ENCODE peak calls at places on chromosomes 11 and 22, in nine cellular contexts. K is spleen, T is thyroid gland, G is kidney, X is H1, J is RWPE1, U is AG04450, W is astrocyte of the spinal cord, M is epithelial cell of proximal tubule. H is an unnamed sample.

GRCh38 chr11:44909557-44909956 is 41.1 kb downstream of the TP53I11 start:
- DNase-seq in K (no peak), T (no peak), G (no peak), X (no peak), J (no peak), U (no peak), W (no peak), M (no peak), H (no peak)

GRCh38 chr11:33724644-33725035 is 11.6 kb downstream of the CD59 start:
- DNase-seq in K (no peak), T (peak), G (no peak), X (no peak), J (no peak), U (no peak), W (no peak), M (peak), H (no peak)

GRCh38 chr11:38476808-38477565 is 1879.0 kb upstream of the RAG2 start:
- DNase-seq in K (no peak), T (no peak), G (no peak), X (no peak), J (no peak), U (no peak), W (no peak), M (no peak), H (no peak)

GRCh38 chr11:61787928-61788491 is 4.4 kb downstream of the TMEM258 start:
- DNase-seq in K (no peak), T (no peak), G (peak), X (peak), J (no peak), U (peak), W (peak), M (peak), H (no peak)

GRCh38 chr11:118930152-118930712 is 4.5 kb upstream of the BCL9L start:
- DNase-seq in K (peak), T (peak), G (peak), X (peak), J (peak), U (no peak), W (peak), M (no peak), H (peak)

GRCh38 chr11:94130589-94131362 is 2.1 kb downstream of the PANX1 start:
- DNase-seq in K (no peak), T (no peak), G (no peak), X (no peak), J (peak), U (no peak), W (peak), M (no peak), H (no peak)

GRCh38 chr11:19713221-19714092 is 820 bp downstream of the NAV2 start:
- DNase-seq in K (peak), T (no peak), G (peak), X (peak), J (no peak), U (no peak), W (peak), M (no peak), H (no peak)

GRCh38 chr11:61254403-61255025 is 13.5 kb downstream of the PGA5 start:
- DNase-seq in K (peak), T (peak), G (no peak), X (peak), J (peak), U (peak), W (peak), M (no peak), H (peak)

GRCh38 chr22:45565171-45565570 is 62.5 kb downstream of the FBLN1 start:
- DNase-seq in K (no peak), T (no peak), G (peak), X (no peak), J (no peak), U (no peak), W (no peak), M (no peak), H (no peak)

GRCh38 chr22:29330753-29331152 is 15.3 kb upstream of the RASL10A start:
- DNase-seq in K (no peak), T (no peak), G (peak), X (no peak), J (no peak), U (no peak), W (peak), M (no peak), H (no peak)

GRCh38 chr11:118883368-118884071 is at the start of gene CXCR5:
- DNase-seq in K (peak), T (no peak), G (no peak), X (no peak), J (no peak), U (no peak), W (peak), M (no peak), H (no peak)

GRCh38 chr11:119709638-119710346 is 19.2 kb downstream of the NECTIN1 start:
- DNase-seq in K (peak), T (no peak), G (no peak), X (no peak), J (no peak), U (peak), W (peak), M (no peak), H (peak)

GRCh38 chr11:83191986-83192385 is 1.5 kb upstream of the ANKRD42 start:
- DNase-seq in K (no peak), T (no peak), G (no peak), X (no peak), J (no peak), U (no peak), W (no peak), M (no peak), H (no peak)

GRCh38 chr11:50080256-50080655 is 47.6 kb downstream of the OR4C45 start:
- DNase-seq in K (no peak), T (no peak), G (no peak), X (no peak), J (no peak), U (no peak), W (no peak), M (no peak), H (no peak)

GRCh38 chr11:6612816-6613136 is 760 bp upstream of the TAF10 start:
- DNase-seq in K (peak), T (peak), G (peak), X (peak), J (no peak), U (no peak), W (no peak), M (no peak), H (no peak)

GRCh38 chr11:82738116-82738515 is 4.5 kb upstream of the FAM181B start:
- DNase-seq in K (no peak), T (no peak), G (no peak), X (no peak), J (no peak), U (no peak), W (no peak), M (no peak), H (no peak)

GRCh38 chr22:46976130-46976529 is 213.7 kb downstream of the TBC1D22A start:
- DNase-seq in K (no peak), T (no peak), G (no peak), X (no peak), J (no peak), U (no peak), W (no peak), M (no peak), H (no peak)

GRCh38 chr22:36286096-36286957 is 33.4 kb downstream of the APOL1 start:
- DNase-seq in K (peak), T (peak), G (peak), X (peak), J (peak), U (peak), W (peak), M (no peak), H (no peak)

GRCh38 chr11:75523811-75524401 is 1.8 kb downstream of the GDPD5 start:
- DNase-seq in K (no peak), T (no peak), G (no peak), X (no peak), J (no peak), U (no peak), W (no peak), M (no peak), H (no peak)

GRCh38 chr11:46252373-46252914 is 25.0 kb upstream of the CREB3L1 start:
- DNase-seq in K (no peak), T (no peak), G (no peak), X (no peak), J (no peak), U (no peak), W (no peak), M (no peak), H (no peak)

GRCh38 chr11:80315263-80315662 is 874.4 kb upstream of the TENM4 start:
- DNase-seq in K (no peak), T (no peak), G (no peak), X (no peak), J (peak), U (no peak), W (no peak), M (no peak), H (no peak)

GRCh38 chr11:62505784-62506145 is 40.8 kb downstream of the AHNAK start:
- DNase-seq in K (no peak), T (no peak), G (peak), X (no peak), J (no peak), U (no peak), W (no peak), M (no peak), H (no peak)

GRCh38 chr22:40679249-40679963 is at the start of gene MCHR1:
- DNase-seq in K (no peak), T (peak), G (peak), X (no peak), J (no peak), U (no peak), W (no peak), M (no peak), H (no peak)
- TF ChIP-seq CTCF in K (no peak), T (no peak), G (no peak), X (no peak), J (no peak), U (no peak), W (no peak), M (no peak), H (no peak)

DNA sequence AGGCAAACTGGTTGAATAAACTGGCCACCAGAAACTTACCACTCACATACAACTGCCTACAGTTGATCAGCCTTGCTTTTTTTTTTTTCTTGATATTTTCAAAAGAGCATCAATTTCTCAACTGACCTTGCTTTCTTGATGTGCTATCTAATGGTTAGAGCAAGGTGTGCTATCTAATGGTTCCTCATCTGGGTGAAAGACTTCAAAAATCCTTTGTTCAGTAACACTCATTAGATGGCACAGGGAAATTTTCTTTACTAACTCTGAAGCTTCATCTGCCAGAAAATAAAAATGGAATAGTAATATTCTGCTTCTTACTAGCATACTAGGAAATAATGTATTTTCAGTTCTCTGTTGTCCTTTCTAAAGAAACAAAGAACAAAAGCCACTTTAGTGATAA is 51.2 kb upstream of the RAPSN start:
- DNase-seq in K (no peak), T (no peak), G (no peak), X (no peak), J (no peak), U (no peak), W (no peak), M (no peak), H (no peak)
- TF ChIP-seq CTCF in K (no peak), T (no peak), G (no peak), X (no peak), J (no peak), U (no peak), W (no peak), M (no peak), H (no peak)

GRCh38 chr11:2691991-2692841 is 7.6 kb downstream of the KCNQ1OT1 start:
- DNase-seq in K (peak), T (peak), G (peak), X (no peak), J (peak), U (no peak), W (no peak), M (no peak), H (no peak)
- TF ChIP-seq CTCF in K (no peak), T (no peak), G (peak), X (peak), J (no peak), U (peak), W (peak), M (peak), H (peak)

DNA sequence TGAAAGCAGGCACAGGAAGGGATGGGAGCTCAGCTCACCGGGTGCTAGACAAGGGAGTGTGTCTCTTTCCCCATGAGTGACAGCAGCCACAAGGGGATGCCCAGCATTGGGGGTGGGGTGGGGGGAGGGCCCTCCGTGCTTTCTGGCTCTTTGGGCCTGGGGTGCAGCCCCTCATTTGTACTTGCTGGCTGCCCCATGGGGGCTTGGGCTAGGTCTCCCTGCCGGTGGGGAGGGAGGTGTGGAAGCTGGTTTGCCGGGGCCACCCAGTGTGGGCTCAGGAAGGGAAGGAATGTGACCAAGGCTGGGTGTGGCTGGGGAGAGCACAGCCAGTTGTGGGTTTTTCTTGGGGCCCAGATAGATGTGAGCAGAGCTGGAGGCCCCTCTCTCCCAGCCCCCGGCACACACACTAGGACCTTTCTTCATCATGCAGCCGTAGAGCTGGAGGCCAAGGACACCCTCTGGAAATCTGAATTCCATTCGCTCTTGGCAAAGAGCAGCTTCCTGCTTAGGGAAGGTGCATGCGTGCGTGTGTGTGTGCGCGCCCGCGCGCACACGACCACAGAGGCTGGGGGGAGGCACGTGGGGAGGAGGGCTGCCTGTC is 25.8 kb downstream of the KCNQ1OT1 start:
- DNase-seq in K (peak), T (no peak), G (peak), X (no peak), J (no peak), U (no peak), W (no peak), M (no peak), H (no peak)
- TF ChIP-seq CTCF in K (no peak), T (no peak), G (no peak), X (no peak), J (no peak), U (no peak), W (no peak), M (no peak), H (no peak)

GRCh38 chr11:110173775-110174644 is 80.8 kb downstream of the ZC3H12C start:
- DNase-seq in K (peak), T (peak), G (no peak), X (peak), J (peak), U (no peak), W (peak), M (no peak), H (peak)
- TF ChIP-seq CTCF in K (peak), T (peak), G (peak), X (peak), J (peak), U (peak), W (peak), M (peak), H (peak)

DNA sequence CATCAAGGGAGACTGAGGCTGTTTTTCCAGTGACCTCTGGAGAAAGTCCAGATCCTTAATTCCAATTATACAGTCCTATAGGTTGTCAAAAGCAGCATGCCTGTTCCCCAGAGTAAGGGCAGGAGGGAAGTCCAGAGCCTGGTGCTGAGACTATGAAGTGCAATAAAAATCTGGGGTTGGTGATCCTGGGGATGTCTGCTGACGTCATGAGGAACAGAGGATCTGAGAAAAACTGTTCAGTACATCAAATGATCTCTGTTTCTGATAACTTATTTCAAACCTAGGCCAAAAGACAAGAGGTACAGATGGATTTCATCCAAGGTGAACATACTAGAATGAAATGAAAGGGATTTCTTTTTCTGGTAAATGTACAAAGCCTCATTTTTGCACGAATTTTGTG is 12.1 kb downstream of the OR5W2 start:
- DNase-seq in K (no peak), T (no peak), G (no peak), X (no peak), J (no peak), U (no peak), W (no peak), M (no peak), H (no peak)
- TF ChIP-seq CTCF in K (no peak), T (no peak), G (no peak), X (no peak), J (no peak), U (no peak), W (no peak), M (no peak), H (no peak)

GRCh38 chr22:30497466-30498150 is 7.9 kb downstream of the SEC14L4 start:
- DNase-seq in K (no peak), T (no peak), G (no peak), X (no peak), J (no peak), U (no peak), W (no peak), M (no peak), H (no peak)
- TF ChIP-seq CTCF in K (no peak), T (no peak), G (no peak), X (no peak), J (no peak), U (no peak), W (no peak), M (no peak), H (no peak)

GRCh38 chr22:22401381-22401780 is 107.2 kb downstream of the ZNF280B start:
- DNase-seq in K (no peak), T (no peak), G (no peak), X (no peak), J (no peak), U (no peak), W (no peak), M (no peak), H (no peak)

GRCh38 chr22:22398530-22399327 is 109.8 kb downstream of the ZNF280B start:
- DNase-seq in K (no peak), T (no peak), G (no peak), X (no peak), J (no peak), U (no peak), W (no peak), M (no peak), H (no peak)

GRCh38 chr22:22397875-22398524 is 110.5 kb downstream of the ZNF280B start:
- DNase-seq in K (no peak), T (no peak), G (no peak), X (no peak), J (no peak), U (no peak), W (no peak), M (no peak), H (no peak)

GRCh38 chr22:22400964-22401363 is 107.6 kb downstream of the ZNF280B start:
- DNase-seq in K (no peak), T (no peak), G (no peak), X (no peak), J (no peak), U (no peak), W (no peak), M (no peak), H (no peak)

GRCh38 chr22:22400099-22400498 is 108.4 kb downstream of the ZNF280B start:
- DNase-seq in K (no peak), T (no peak), G (no peak), X (no peak), J (no peak), U (no peak), W (no peak), M (no peak), H (no peak)
- TF ChIP-seq CTCF in K (no peak), T (no peak), G (no peak), X (no peak), J (no peak), U (no peak), W (no peak), M (no peak), H (peak)

GRCh38 chr11:122192634-122193245 is 76.7 kb upstream of the BLID start:
- DNase-seq in K (no peak), T (no peak), G (no peak), X (no peak), J (no peak), U (no peak), W (peak), M (no peak), H (no peak)

GRCh38 chr11:122186439-122187080 is 70.5 kb upstream of the BLID start:
- DNase-seq in K (no peak), T (no peak), G (no peak), X (no peak), J (peak), U (peak), W (peak), M (peak), H (no peak)

GRCh38 chr11:122187373-122188165 is 71.6 kb upstream of the BLID start:
- DNase-seq in K (no peak), T (no peak), G (no peak), X (no peak), J (no peak), U (no peak), W (no peak), M (no peak), H (no peak)

GRCh38 chr11:122193457-122193856 is 77.4 kb upstream of the BLID start:
- DNase-seq in K (no peak), T (no peak), G (no peak), X (no peak), J (no peak), U (no peak), W (no peak), M (no peak), H (no peak)

GRCh38 chr11:122189259-122189658 is 73.2 kb upstream of the BLID start:
- DNase-seq in K (no peak), T (no peak), G (no peak), X (no peak), J (peak), U (peak), W (peak), M (peak), H (no peak)
- TF ChIP-seq CTCF in K (no peak), T (no peak), G (no peak), X (no peak), J (no peak), U (no peak), W (no peak), M (no peak), H (no peak)

H was measured in GM12864.